ENCODE peak calls at places on chromosomes 2 and 18, in eight cellular contexts. E is CD4-positive, alpha-beta T cell; Z is tibial artery; R is dorsolateral prefrontal cortex; G is heart right ventricle; L is cardiac muscle cell; X is mesenchymal stem cell; S is K562. W is an unnamed sample.

GRCh38 chr2:240453461-240454030 is 18.1 kb downstream of the GPC1 start:
- DNase-seq in S (no peak), L (no peak), G (no peak), Z (no peak), E (no peak), R (no peak), X (no peak), W (no peak)

GRCh38 chr2:53127061-53127650 is 640.4 kb upstream of the CHAC2 start:
- DNase-seq in Z (no peak), G (no peak), L (peak), R (no peak), E (no peak), S (no peak), X (no peak), W (no peak)

GRCh38 chr2:85577386-85578242 is at the start of gene VAMP8:
- DNase-seq in G (no peak), L (no peak), S (peak), E (peak), X (peak), Z (no peak), R (no peak), W (no peak)

GRCh38 chr18:69968073-69968472 is 20.4 kb upstream of the CD226 start:
- DNase-seq in R (no peak), X (no peak), L (no peak), E (peak), S (no peak), G (no peak), Z (no peak), W (no peak)

GRCh38 chr2:217438136-217438535 is 564.7 kb downstream of the TNS1 start:
- DNase-seq in R (no peak), Z (no peak), X (no peak), G (no peak), L (no peak), S (no peak), E (no peak), W (no peak)

GRCh38 chr2:231709636-231709980 is 1.3 kb downstream of the PTMA start:
- DNase-seq in R (peak), Z (peak), L (peak), G (peak), S (peak), E (peak), X (no peak), W (no peak)

GRCh38 chr2:230085201-230085600 is 16.5 kb upstream of the SLC16A14 start:
- DNase-seq in X (no peak), R (no peak), S (no peak), L (peak), G (no peak), Z (no peak), E (no peak), W (no peak)

GRCh38 chr2:231514951-231515297 is 15.3 kb downstream of the NMUR1 start:
- DNase-seq in E (no peak), L (no peak), G (no peak), R (no peak), Z (no peak), S (no peak), X (no peak), W (no peak)

GRCh38 chr2:234245945-234246344 is 195.4 kb downstream of the SPP2 start:
- DNase-seq in Z (no peak), S (no peak), X (peak), E (no peak), R (no peak), G (no peak), L (peak), W (no peak)

GRCh38 chr2:31522742-31523141 is 58.0 kb downstream of the SRD5A2 start:
- DNase-seq in L (no peak), R (no peak), S (no peak), Z (no peak), X (no peak), E (no peak), G (no peak), W (no peak)

GRCh38 chr2:164496421-164496820 is 124.9 kb downstream of the GRB14 start:
- DNase-seq in S (no peak), R (no peak), E (no peak), G (no peak), X (no peak), Z (no peak), L (no peak), W (no peak)

GRCh38 chr18:47260138-47260923 is 8.9 kb upstream of the SKOR2 start:
- DNase-seq in X (peak), E (no peak), R (no peak), S (peak), Z (no peak), G (peak), L (peak), W (no peak)

GRCh38 chr2:65762068-65762467 is 329.7 kb upstream of the SPRED2 start:
- DNase-seq in S (no peak), E (no peak), L (no peak), G (no peak), Z (no peak), X (no peak), R (no peak), W (no peak)

GRCh38 chr2:65766768-65767267 is 334.4 kb upstream of the SPRED2 start:
- DNase-seq in X (no peak), L (no peak), S (no peak), R (no peak), G (no peak), E (no peak), Z (no peak), W (no peak)
- H3K27ac ChIP-seq in X (no peak), L (no peak), S (no peak), R (no peak), G (no peak), E (no peak), Z (no peak), W (no peak)

GRCh38 chr18:475202-475624 is 25.3 kb downstream of the COLEC12 start:
- DNase-seq in Z (no peak), G (peak), X (peak), E (no peak), R (no peak), S (no peak), L (peak), W (no peak)
- H3K27ac ChIP-seq in Z (peak), G (peak), X (peak), E (no peak), R (peak), S (no peak), L (peak), W (peak)

GRCh38 chr18:79569720-79570119 is 109.9 kb upstream of the CTDP1 start:
- DNase-seq in G (no peak), X (no peak), Z (peak), L (no peak), S (no peak), E (no peak), R (no peak), W (no peak)

GRCh38 chr18:79572093-79572780 is 107.4 kb upstream of the CTDP1 start:
- DNase-seq in Z (peak), L (peak), X (no peak), S (no peak), E (no peak), G (no peak), R (no peak), W (no peak)

GRCh38 chr18:79572848-79573451 is 106.7 kb upstream of the CTDP1 start:
- DNase-seq in L (no peak), G (no peak), Z (peak), S (no peak), X (no peak), R (no peak), E (no peak), W (no peak)

GRCh38 chr18:79570266-79571201 is 109.1 kb upstream of the CTDP1 start:
- DNase-seq in S (no peak), X (peak), R (no peak), G (no peak), L (peak), E (no peak), Z (peak), W (no peak)

GRCh38 chr18:79571221-79572092 is 108.1 kb upstream of the CTDP1 start:
- DNase-seq in E (no peak), G (no peak), S (no peak), X (no peak), R (no peak), Z (peak), L (no peak), W (no peak)
- H3K27ac ChIP-seq in E (no peak), G (no peak), S (no peak), X (no peak), R (no peak), Z (no peak), L (no peak), W (no peak)

GRCh38 chr18:34467059-34467458 is 242.3 kb upstream of the NOL4 start:
- DNase-seq in R (no peak), L (no peak), G (no peak), S (no peak), X (no peak), Z (no peak), E (no peak), W (no peak)
- H3K27ac ChIP-seq in R (no peak), L (no peak), G (no peak), S (no peak), X (no peak), Z (no peak), E (no peak), W (no peak)

GRCh38 chr2:36455011-36455410 is 99.4 kb downstream of the CRIM1 start:
- DNase-seq in S (no peak), R (no peak), L (no peak), E (no peak), Z (no peak), G (no peak), X (peak), W (no peak)

GRCh38 chr2:36455788-36456187 is 100.2 kb downstream of the CRIM1 start:
- DNase-seq in L (no peak), X (peak), S (no peak), E (no peak), Z (no peak), R (no peak), G (peak), W (no peak)

GRCh38 chr2:36453652-36454051 is 98.1 kb downstream of the CRIM1 start:
- DNase-seq in E (no peak), L (no peak), S (no peak), G (no peak), Z (no peak), R (no peak), X (peak), W (no peak)

GRCh38 chr2:36458106-36458505 is 102.5 kb downstream of the CRIM1 start:
- DNase-seq in E (no peak), X (no peak), Z (no peak), R (no peak), S (no peak), G (no peak), L (no peak), W (no peak)

GRCh38 chr2:36456227-36456788 is 100.7 kb downstream of the CRIM1 start:
- DNase-seq in E (no peak), L (peak), X (peak), S (no peak), Z (peak), R (peak), G (peak), W (no peak)
- H3K27ac ChIP-seq in E (no peak), L (no peak), X (peak), S (no peak), Z (peak), R (peak), G (peak), W (no peak)

DNA sequence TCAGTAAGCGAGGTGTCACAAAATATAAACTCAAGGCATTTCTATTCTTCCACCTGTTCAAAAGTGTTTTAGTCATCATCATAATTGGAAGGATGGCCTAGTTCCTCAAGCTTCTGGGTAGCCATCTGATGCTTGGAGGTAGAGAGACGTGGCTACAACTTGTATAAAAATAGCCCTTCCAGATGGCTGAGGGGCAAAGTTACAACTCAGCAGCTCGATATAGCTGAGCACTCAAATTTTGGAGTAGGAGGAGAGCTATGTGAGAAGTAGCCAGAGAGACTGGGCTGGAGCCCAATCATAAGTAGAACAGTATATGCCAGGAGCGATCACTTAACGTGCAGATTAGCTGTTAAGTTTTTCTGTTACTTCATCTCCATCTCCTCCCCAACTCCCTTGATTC is 28.9 kb downstream of the CNRIP1 start:
- DNase-seq in L (no peak), G (peak), Z (no peak), X (no peak), S (no peak), R (no peak), E (no peak), W (peak)
- H3K27ac ChIP-seq in L (peak), G (no peak), Z (no peak), X (no peak), S (no peak), R (peak), E (no peak), W (peak)

DNA sequence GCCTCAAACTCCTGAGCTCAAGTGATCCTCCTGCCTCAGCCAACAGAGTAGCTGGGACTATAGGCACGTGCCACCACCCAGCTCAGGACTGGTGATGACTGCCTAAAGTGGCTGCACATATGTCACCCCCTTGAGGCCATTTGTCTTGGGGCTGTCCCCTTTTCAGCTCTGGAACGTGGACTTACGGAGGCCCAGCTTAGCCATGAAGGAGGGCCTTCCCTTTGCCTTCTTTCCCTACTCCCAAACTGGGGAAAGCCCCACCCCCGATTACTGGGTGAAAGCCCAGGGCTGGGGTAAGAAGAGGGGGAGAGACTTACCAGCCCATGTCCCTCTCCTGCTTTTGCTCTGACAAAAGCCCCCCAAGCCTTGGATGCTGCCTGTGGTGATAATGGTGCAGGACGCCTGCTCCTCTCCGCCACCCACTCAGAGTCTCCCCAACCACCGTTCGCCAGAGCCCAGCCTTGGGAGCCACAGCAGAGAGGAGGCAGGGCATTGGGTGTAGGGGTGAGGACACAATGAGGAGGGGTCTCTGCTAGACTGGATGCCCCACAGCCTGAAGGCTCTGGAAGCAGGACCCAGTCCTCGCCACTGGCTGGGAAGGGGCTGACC is 2.5 kb upstream of the DUSP2 start:
- DNase-seq in R (no peak), E (no peak), Z (peak), X (no peak), L (no peak), G (no peak), S (no peak), W (no peak)
- H3K27ac ChIP-seq in R (peak), E (peak), Z (no peak), X (no peak), L (no peak), G (no peak), S (no peak), W (no peak)

DNA sequence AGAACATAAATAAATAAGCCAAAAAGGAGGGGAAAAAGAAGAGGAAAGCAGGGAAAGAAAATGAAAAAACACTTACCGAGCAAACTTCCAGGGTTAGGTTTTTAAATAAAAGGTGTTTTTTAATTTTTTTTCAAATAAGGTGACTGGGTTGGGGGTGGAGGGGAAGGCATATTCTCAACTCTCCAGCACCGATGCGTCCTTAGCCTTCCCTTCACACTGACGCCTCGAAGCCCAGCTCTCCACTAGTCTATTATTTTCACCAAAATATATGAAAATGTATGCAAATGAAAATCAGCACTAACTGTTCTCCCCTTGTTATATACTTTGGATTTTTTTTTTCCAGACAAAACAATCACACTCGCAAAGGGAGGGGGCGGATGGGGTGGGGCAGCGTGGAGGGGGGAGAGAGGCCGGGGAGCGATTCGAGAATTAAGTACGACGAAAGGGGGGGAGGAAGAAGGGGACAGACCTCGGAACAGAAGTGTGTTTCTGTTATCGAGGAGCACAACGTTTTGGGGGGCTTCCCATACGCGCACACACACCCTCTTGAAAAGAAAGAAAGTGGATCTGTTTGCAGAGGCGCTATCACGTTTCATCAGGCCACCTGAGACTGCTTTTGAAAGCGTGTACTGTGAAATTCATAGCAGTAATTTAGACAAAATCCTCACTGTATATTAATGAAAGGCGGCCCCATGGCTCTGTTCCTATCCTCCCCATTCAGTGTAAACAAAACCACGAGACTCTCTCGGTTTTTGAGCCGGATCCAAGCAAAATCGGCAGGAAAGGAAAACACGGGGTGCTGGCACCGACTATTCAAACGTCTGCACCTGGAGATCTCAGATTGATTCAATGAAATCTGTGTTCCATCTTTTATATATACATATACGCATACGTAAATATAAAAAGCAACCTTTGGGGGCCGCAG is 2.4 kb upstream of the POU3F3 start:
- DNase-seq in Z (no peak), L (no peak), E (no peak), R (no peak), G (no peak), S (no peak), X (no peak), W (peak)
- H3K27ac ChIP-seq in Z (no peak), L (no peak), E (no peak), R (peak), G (no peak), S (no peak), X (no peak), W (peak)

W was measured in caudate nucleus.